ENCODE peak calls at places on chromosomes 12 and 14, in ten cellular contexts. One of them, this sample, is unnamed.

GRCh38 chr14:58680698-58681097 is 42.9 kb downstream of the DACT1 start:
- DNase-seq in MCF 10A: no peak
- DNase-seq in K562: no peak
- DNase-seq in activated CD8-positive, alpha-beta memory T cell treated with anti-CD3 and anti-CD28 coated beads, Interleukin-2, amount 50 U/mL, for 48 hours: no peak
- DNase-seq in ELF-1: no peak
- DNase-seq in activated T-cell treated with anti-CD3 and anti-CD28 coated beads, Interleukin-2, amount 50 U/mL, for 1 hour: no peak
- DNase-seq in erythroblast: no peak
- DNase-seq in SK-MEL-5: no peak
- DNase-seq in aorta: no peak
- DNase-seq in SIG-M5: no peak
- DNase-seq in this sample: no peak

GRCh38 chr14:71235865-71236264 is 328.6 kb downstream of the PCNX1 start:
- DNase-seq in MCF 10A: no peak
- DNase-seq in K562: no peak
- DNase-seq in activated CD8-positive, alpha-beta memory T cell treated with anti-CD3 and anti-CD28 coated beads, Interleukin-2, amount 50 U/mL, for 48 hours: no peak
- DNase-seq in ELF-1: no peak
- DNase-seq in activated T-cell treated with anti-CD3 and anti-CD28 coated beads, Interleukin-2, amount 50 U/mL, for 1 hour: no peak
- DNase-seq in erythroblast: no peak
- DNase-seq in SK-MEL-5: no peak
- DNase-seq in aorta: no peak
- DNase-seq in SIG-M5: no peak
- DNase-seq in this sample: no peak

GRCh38 chr12:122473543-122474323 is 27.0 kb downstream of the ZCCHC8 start:
- DNase-seq in MCF 10A: peak
- DNase-seq in K562: peak
- DNase-seq in activated CD8-positive, alpha-beta memory T cell treated with anti-CD3 and anti-CD28 coated beads, Interleukin-2, amount 50 U/mL, for 48 hours: peak
- DNase-seq in ELF-1: no peak
- DNase-seq in activated T-cell treated with anti-CD3 and anti-CD28 coated beads, Interleukin-2, amount 50 U/mL, for 1 hour: no peak
- DNase-seq in erythroblast: no peak
- DNase-seq in SK-MEL-5: no peak
- DNase-seq in aorta: peak
- DNase-seq in SIG-M5: no peak
- DNase-seq in this sample: peak

GRCh38 chr14:70779667-70780066 is 29.6 kb downstream of the MAP3K9 start:
- DNase-seq in MCF 10A: peak
- DNase-seq in K562: no peak
- DNase-seq in activated CD8-positive, alpha-beta memory T cell treated with anti-CD3 and anti-CD28 coated beads, Interleukin-2, amount 50 U/mL, for 48 hours: no peak
- DNase-seq in ELF-1: no peak
- DNase-seq in activated T-cell treated with anti-CD3 and anti-CD28 coated beads, Interleukin-2, amount 50 U/mL, for 1 hour: no peak
- DNase-seq in erythroblast: no peak
- DNase-seq in SK-MEL-5: no peak
- DNase-seq in aorta: no peak
- DNase-seq in SIG-M5: no peak
- DNase-seq in this sample: no peak

GRCh38 chr14:68808696-68809095 is 15.8 kb upstream of the ZFP36L1 start:
- DNase-seq in MCF 10A: no peak
- DNase-seq in K562: no peak
- DNase-seq in activated CD8-positive, alpha-beta memory T cell treated with anti-CD3 and anti-CD28 coated beads, Interleukin-2, amount 50 U/mL, for 48 hours: no peak
- DNase-seq in ELF-1: no peak
- DNase-seq in activated T-cell treated with anti-CD3 and anti-CD28 coated beads, Interleukin-2, amount 50 U/mL, for 1 hour: no peak
- DNase-seq in erythroblast: no peak
- DNase-seq in SK-MEL-5: no peak
- DNase-seq in aorta: no peak
- DNase-seq in SIG-M5: no peak
- DNase-seq in this sample: no peak

GRCh38 chr14:54974773-54975414 is 52.0 kb downstream of the WDHD1 start:
- DNase-seq in MCF 10A: no peak
- DNase-seq in K562: no peak
- DNase-seq in activated CD8-positive, alpha-beta memory T cell treated with anti-CD3 and anti-CD28 coated beads, Interleukin-2, amount 50 U/mL, for 48 hours: no peak
- DNase-seq in ELF-1: no peak
- DNase-seq in activated T-cell treated with anti-CD3 and anti-CD28 coated beads, Interleukin-2, amount 50 U/mL, for 1 hour: no peak
- DNase-seq in erythroblast: no peak
- DNase-seq in SK-MEL-5: no peak
- DNase-seq in aorta: no peak
- DNase-seq in SIG-M5: no peak
- DNase-seq in this sample: no peak

GRCh38 chr12:65955418-65955817 is 131.1 kb downstream of the HMGA2 start:
- DNase-seq in MCF 10A: no peak
- DNase-seq in K562: no peak
- DNase-seq in activated CD8-positive, alpha-beta memory T cell treated with anti-CD3 and anti-CD28 coated beads, Interleukin-2, amount 50 U/mL, for 48 hours: no peak
- DNase-seq in ELF-1: peak
- DNase-seq in activated T-cell treated with anti-CD3 and anti-CD28 coated beads, Interleukin-2, amount 50 U/mL, for 1 hour: no peak
- DNase-seq in erythroblast: no peak
- DNase-seq in SK-MEL-5: no peak
- DNase-seq in aorta: no peak
- DNase-seq in SIG-M5: no peak
- DNase-seq in this sample: no peak

GRCh38 chr12:79674629-79675028 is 16.1 kb downstream of the PAWR start:
- DNase-seq in MCF 10A: peak
- DNase-seq in K562: no peak
- DNase-seq in activated CD8-positive, alpha-beta memory T cell treated with anti-CD3 and anti-CD28 coated beads, Interleukin-2, amount 50 U/mL, for 48 hours: no peak
- DNase-seq in ELF-1: no peak
- DNase-seq in activated T-cell treated with anti-CD3 and anti-CD28 coated beads, Interleukin-2, amount 50 U/mL, for 1 hour: no peak
- DNase-seq in erythroblast: no peak
- DNase-seq in SK-MEL-5: no peak
- DNase-seq in aorta: no peak
- DNase-seq in SIG-M5: no peak
- DNase-seq in this sample: no peak

GRCh38 chr12:103456006-103456405 is 39.8 kb downstream of the C12orf42 start:
- DNase-seq in MCF 10A: no peak
- DNase-seq in K562: no peak
- DNase-seq in activated CD8-positive, alpha-beta memory T cell treated with anti-CD3 and anti-CD28 coated beads, Interleukin-2, amount 50 U/mL, for 48 hours: no peak
- DNase-seq in ELF-1: peak
- DNase-seq in activated T-cell treated with anti-CD3 and anti-CD28 coated beads, Interleukin-2, amount 50 U/mL, for 1 hour: no peak
- DNase-seq in erythroblast: no peak
- DNase-seq in SK-MEL-5: no peak
- DNase-seq in aorta: no peak
- DNase-seq in SIG-M5: no peak
- DNase-seq in this sample: no peak

GRCh38 chr12:21906919-21907642 is 34.1 kb downstream of the ABCC9 start:
- DNase-seq in MCF 10A: no peak
- DNase-seq in K562: no peak
- DNase-seq in activated CD8-positive, alpha-beta memory T cell treated with anti-CD3 and anti-CD28 coated beads, Interleukin-2, amount 50 U/mL, for 48 hours: no peak
- DNase-seq in ELF-1: no peak
- DNase-seq in activated T-cell treated with anti-CD3 and anti-CD28 coated beads, Interleukin-2, amount 50 U/mL, for 1 hour: no peak
- DNase-seq in erythroblast: no peak
- DNase-seq in SK-MEL-5: no peak
- DNase-seq in aorta: no peak
- DNase-seq in SIG-M5: no peak
- DNase-seq in this sample: no peak

GRCh38 chr14:26856832-26857508 is 259.1 kb upstream of the NOVA1 start:
- DNase-seq in MCF 10A: no peak
- DNase-seq in K562: no peak
- DNase-seq in activated CD8-positive, alpha-beta memory T cell treated with anti-CD3 and anti-CD28 coated beads, Interleukin-2, amount 50 U/mL, for 48 hours: no peak
- DNase-seq in ELF-1: no peak
- DNase-seq in activated T-cell treated with anti-CD3 and anti-CD28 coated beads, Interleukin-2, amount 50 U/mL, for 1 hour: no peak
- DNase-seq in erythroblast: no peak
- DNase-seq in SK-MEL-5: no peak
- DNase-seq in aorta: no peak
- DNase-seq in SIG-M5: no peak
- DNase-seq in this sample: no peak

GRCh38 chr12:21606175-21606574 is 1.5 kb upstream of the GYS2 start:
- DNase-seq in MCF 10A: no peak
- DNase-seq in K562: no peak
- DNase-seq in activated CD8-positive, alpha-beta memory T cell treated with anti-CD3 and anti-CD28 coated beads, Interleukin-2, amount 50 U/mL, for 48 hours: no peak
- DNase-seq in ELF-1: no peak
- DNase-seq in activated T-cell treated with anti-CD3 and anti-CD28 coated beads, Interleukin-2, amount 50 U/mL, for 1 hour: no peak
- DNase-seq in erythroblast: no peak
- DNase-seq in SK-MEL-5: no peak
- DNase-seq in aorta: no peak
- DNase-seq in SIG-M5: no peak
- DNase-seq in this sample: no peak

GRCh38 chr12:65742481-65742971 is 81.8 kb upstream of the HMGA2 start:
- DNase-seq in MCF 10A: no peak
- DNase-seq in K562: no peak
- DNase-seq in activated CD8-positive, alpha-beta memory T cell treated with anti-CD3 and anti-CD28 coated beads, Interleukin-2, amount 50 U/mL, for 48 hours: no peak
- DNase-seq in ELF-1: no peak
- DNase-seq in activated T-cell treated with anti-CD3 and anti-CD28 coated beads, Interleukin-2, amount 50 U/mL, for 1 hour: no peak
- DNase-seq in erythroblast: no peak
- DNase-seq in SK-MEL-5: peak
- DNase-seq in aorta: peak
- DNase-seq in SIG-M5: no peak
- DNase-seq in this sample: no peak

GRCh38 chr12:117686911-117687377 is 281.8 kb downstream of the KSR2 start:
- DNase-seq in MCF 10A: peak
- DNase-seq in K562: no peak
- DNase-seq in activated CD8-positive, alpha-beta memory T cell treated with anti-CD3 and anti-CD28 coated beads, Interleukin-2, amount 50 U/mL, for 48 hours: no peak
- DNase-seq in ELF-1: no peak
- DNase-seq in activated T-cell treated with anti-CD3 and anti-CD28 coated beads, Interleukin-2, amount 50 U/mL, for 1 hour: no peak
- DNase-seq in erythroblast: no peak
- DNase-seq in SK-MEL-5: no peak
- DNase-seq in aorta: peak
- DNase-seq in SIG-M5: no peak
- DNase-seq in this sample: no peak

GRCh38 chr12:112097641-112098040 is 10.9 kb downstream of the NAA25 start:
- DNase-seq in MCF 10A: peak
- DNase-seq in K562: no peak
- DNase-seq in activated CD8-positive, alpha-beta memory T cell treated with anti-CD3 and anti-CD28 coated beads, Interleukin-2, amount 50 U/mL, for 48 hours: peak
- DNase-seq in ELF-1: no peak
- DNase-seq in activated T-cell treated with anti-CD3 and anti-CD28 coated beads, Interleukin-2, amount 50 U/mL, for 1 hour: no peak
- DNase-seq in erythroblast: no peak
- DNase-seq in SK-MEL-5: no peak
- DNase-seq in aorta: no peak
- DNase-seq in SIG-M5: no peak
- DNase-seq in this sample: no peak

GRCh38 chr14:90510208-90510607 is 113.4 kb downstream of the CALM1 start:
- DNase-seq in MCF 10A: no peak
- DNase-seq in K562: no peak
- DNase-seq in activated CD8-positive, alpha-beta memory T cell treated with anti-CD3 and anti-CD28 coated beads, Interleukin-2, amount 50 U/mL, for 48 hours: no peak
- DNase-seq in ELF-1: peak
- DNase-seq in activated T-cell treated with anti-CD3 and anti-CD28 coated beads, Interleukin-2, amount 50 U/mL, for 1 hour: no peak
- DNase-seq in erythroblast: no peak
- DNase-seq in SK-MEL-5: no peak
- DNase-seq in aorta: no peak
- DNase-seq in SIG-M5: no peak
- DNase-seq in this sample: peak

GRCh38 chr14:36430169-36430568 is 89.9 kb downstream of the NKX2-1 start:
- DNase-seq in MCF 10A: no peak
- DNase-seq in K562: no peak
- DNase-seq in activated CD8-positive, alpha-beta memory T cell treated with anti-CD3 and anti-CD28 coated beads, Interleukin-2, amount 50 U/mL, for 48 hours: no peak
- DNase-seq in ELF-1: no peak
- DNase-seq in activated T-cell treated with anti-CD3 and anti-CD28 coated beads, Interleukin-2, amount 50 U/mL, for 1 hour: no peak
- DNase-seq in erythroblast: no peak
- DNase-seq in SK-MEL-5: no peak
- DNase-seq in aorta: no peak
- DNase-seq in SIG-M5: no peak
- DNase-seq in this sample: no peak

GRCh38 chr14:89129570-89129969 is 287.5 kb downstream of the FOXN3 start:
- DNase-seq in MCF 10A: no peak
- DNase-seq in K562: no peak
- DNase-seq in activated CD8-positive, alpha-beta memory T cell treated with anti-CD3 and anti-CD28 coated beads, Interleukin-2, amount 50 U/mL, for 48 hours: no peak
- DNase-seq in ELF-1: no peak
- DNase-seq in activated T-cell treated with anti-CD3 and anti-CD28 coated beads, Interleukin-2, amount 50 U/mL, for 1 hour: no peak
- DNase-seq in erythroblast: no peak
- DNase-seq in SK-MEL-5: no peak
- DNase-seq in aorta: no peak
- DNase-seq in SIG-M5: no peak
- DNase-seq in this sample: no peak

GRCh38 chr12:13596714-13597113 is 384.7 kb downstream of the GRIN2B start:
- DNase-seq in MCF 10A: no peak
- DNase-seq in K562: no peak
- DNase-seq in activated CD8-positive, alpha-beta memory T cell treated with anti-CD3 and anti-CD28 coated beads, Interleukin-2, amount 50 U/mL, for 48 hours: no peak
- DNase-seq in ELF-1: peak
- DNase-seq in activated T-cell treated with anti-CD3 and anti-CD28 coated beads, Interleukin-2, amount 50 U/mL, for 1 hour: no peak
- DNase-seq in erythroblast: no peak
- DNase-seq in SK-MEL-5: no peak
- DNase-seq in aorta: no peak
- DNase-seq in SIG-M5: no peak
- DNase-seq in this sample: no peak

GRCh38 chr12:83046019-83046418 is 359.3 kb downstream of the TMTC2 start:
- DNase-seq in MCF 10A: no peak
- DNase-seq in K562: no peak
- DNase-seq in activated CD8-positive, alpha-beta memory T cell treated with anti-CD3 and anti-CD28 coated beads, Interleukin-2, amount 50 U/mL, for 48 hours: no peak
- DNase-seq in ELF-1: no peak
- DNase-seq in activated T-cell treated with anti-CD3 and anti-CD28 coated beads, Interleukin-2, amount 50 U/mL, for 1 hour: no peak
- DNase-seq in erythroblast: no peak
- DNase-seq in SK-MEL-5: no peak
- DNase-seq in aorta: no peak
- DNase-seq in SIG-M5: no peak
- DNase-seq in this sample: no peak

GRCh38 chr14:23572841-23573240 is 5.2 kb upstream of the AP1G2 start:
- DNase-seq in MCF 10A: no peak
- DNase-seq in K562: no peak
- DNase-seq in activated CD8-positive, alpha-beta memory T cell treated with anti-CD3 and anti-CD28 coated beads, Interleukin-2, amount 50 U/mL, for 48 hours: no peak
- DNase-seq in ELF-1: no peak
- DNase-seq in activated T-cell treated with anti-CD3 and anti-CD28 coated beads, Interleukin-2, amount 50 U/mL, for 1 hour: no peak
- DNase-seq in erythroblast: peak
- DNase-seq in SK-MEL-5: no peak
- DNase-seq in aorta: no peak
- DNase-seq in SIG-M5: no peak
- DNase-seq in this sample: no peak

GRCh38 chr12:47825239-47825639 is 5.5 kb upstream of the HDAC7 start:
- DNase-seq in MCF 10A: peak
- DNase-seq in K562: no peak
- DNase-seq in activated CD8-positive, alpha-beta memory T cell treated with anti-CD3 and anti-CD28 coated beads, Interleukin-2, amount 50 U/mL, for 48 hours: no peak
- DNase-seq in ELF-1: no peak
- DNase-seq in activated T-cell treated with anti-CD3 and anti-CD28 coated beads, Interleukin-2, amount 50 U/mL, for 1 hour: no peak
- DNase-seq in erythroblast: no peak
- DNase-seq in SK-MEL-5: no peak
- DNase-seq in aorta: peak
- DNase-seq in SIG-M5: no peak
- DNase-seq in this sample: peak

GRCh38 chr14:21867541-21867940 is 193.9 kb upstream of the OR4E1 start:
- DNase-seq in MCF 10A: peak
- DNase-seq in K562: no peak
- DNase-seq in activated CD8-positive, alpha-beta memory T cell treated with anti-CD3 and anti-CD28 coated beads, Interleukin-2, amount 50 U/mL, for 48 hours: no peak
- DNase-seq in ELF-1: no peak
- DNase-seq in activated T-cell treated with anti-CD3 and anti-CD28 coated beads, Interleukin-2, amount 50 U/mL, for 1 hour: no peak
- DNase-seq in erythroblast: no peak
- DNase-seq in SK-MEL-5: no peak
- DNase-seq in aorta: no peak
- DNase-seq in SIG-M5: no peak
- DNase-seq in this sample: no peak